ENCODE peak calls at places on chromosomes 2 and 18, in six cellular contexts. One of them, this sample, is unnamed.

GRCh38 chr2:221005338-221005737 is 566.8 kb downstream of the EPHA4 start:
- ATAC-seq in stimulated activated effector memory CD8-positive, alpha-beta T cell treated with anti-CD3 and anti-CD28 coated beads, Interleukin-12 subunit alpha, Interleukin-12 subunit beta, amount 100 ng/mL, for 72 hours: no peak
- ATAC-seq in CD4-positive, alpha-beta T cell: no peak
- ATAC-seq in pancreas: no peak
- ATAC-seq in activated naive CD8-positive, alpha-beta T cell treated with anti-CD3 and anti-CD28 coated beads, Interleukin-2, amount 10 ng/mL, durations not matched to agents 7 days and 5 days: no peak
- ATAC-seq in Right ventricle myocardium superior: no peak
- ATAC-seq in this sample: no peak

GRCh38 chr18:2538844-2539243 is 32.5 kb downstream of the METTL4 start:
- ATAC-seq in activated naive CD8-positive, alpha-beta T cell treated with anti-CD3 and anti-CD28 coated beads, Interleukin-2, amount 10 ng/mL, durations not matched to agents 7 days and 5 days: no peak
- ATAC-seq in Right ventricle myocardium superior: no peak
- ATAC-seq in stimulated activated effector memory CD8-positive, alpha-beta T cell treated with anti-CD3 and anti-CD28 coated beads, Interleukin-12 subunit alpha, Interleukin-12 subunit beta, amount 100 ng/mL, for 72 hours: no peak
- ATAC-seq in CD4-positive, alpha-beta T cell: no peak
- ATAC-seq in pancreas: no peak
- ATAC-seq in this sample: no peak

GRCh38 chr2:85702172-85702571 is 8.0 kb downstream of the GNLY start:
- ATAC-seq in CD4-positive, alpha-beta T cell: no peak
- ATAC-seq in activated naive CD8-positive, alpha-beta T cell treated with anti-CD3 and anti-CD28 coated beads, Interleukin-2, amount 10 ng/mL, durations not matched to agents 7 days and 5 days: no peak
- ATAC-seq in stimulated activated effector memory CD8-positive, alpha-beta T cell treated with anti-CD3 and anti-CD28 coated beads, Interleukin-12 subunit alpha, Interleukin-12 subunit beta, amount 100 ng/mL, for 72 hours: peak; percentile 23
- ATAC-seq in pancreas: no peak
- ATAC-seq in Right ventricle myocardium superior: no peak
- ATAC-seq in this sample: no peak

GRCh38 chr2:30127016-30127893 is 19.6 kb upstream of the YPEL5 start:
- ATAC-seq in activated naive CD8-positive, alpha-beta T cell treated with anti-CD3 and anti-CD28 coated beads, Interleukin-2, amount 10 ng/mL, durations not matched to agents 7 days and 5 days: no peak
- ATAC-seq in stimulated activated effector memory CD8-positive, alpha-beta T cell treated with anti-CD3 and anti-CD28 coated beads, Interleukin-12 subunit alpha, Interleukin-12 subunit beta, amount 100 ng/mL, for 72 hours: no peak
- ATAC-seq in CD4-positive, alpha-beta T cell: no peak
- ATAC-seq in pancreas: peak; percentile 37
- ATAC-seq in Right ventricle myocardium superior: no peak
- ATAC-seq in this sample: peak; percentile 71

GRCh38 chr2:216916956-216917650 is 57.2 kb upstream of the TNP1 start:
- ATAC-seq in stimulated activated effector memory CD8-positive, alpha-beta T cell treated with anti-CD3 and anti-CD28 coated beads, Interleukin-12 subunit alpha, Interleukin-12 subunit beta, amount 100 ng/mL, for 72 hours: no peak
- ATAC-seq in pancreas: no peak
- ATAC-seq in CD4-positive, alpha-beta T cell: no peak
- ATAC-seq in Right ventricle myocardium superior: no peak
- ATAC-seq in activated naive CD8-positive, alpha-beta T cell treated with anti-CD3 and anti-CD28 coated beads, Interleukin-2, amount 10 ng/mL, durations not matched to agents 7 days and 5 days: no peak
- ATAC-seq in this sample: no peak

GRCh38 chr18:22572321-22572720 is 154.6 kb upstream of the CTAGE1 start:
- ATAC-seq in CD4-positive, alpha-beta T cell: no peak
- ATAC-seq in stimulated activated effector memory CD8-positive, alpha-beta T cell treated with anti-CD3 and anti-CD28 coated beads, Interleukin-12 subunit alpha, Interleukin-12 subunit beta, amount 100 ng/mL, for 72 hours: no peak
- ATAC-seq in activated naive CD8-positive, alpha-beta T cell treated with anti-CD3 and anti-CD28 coated beads, Interleukin-2, amount 10 ng/mL, durations not matched to agents 7 days and 5 days: no peak
- ATAC-seq in pancreas: no peak
- ATAC-seq in Right ventricle myocardium superior: no peak
- ATAC-seq in this sample: no peak

GRCh38 chr2:43161650-43162542 is 64.5 kb downstream of the ZFP36L2 start:
- ATAC-seq in Right ventricle myocardium superior: peak; percentile 16
- ATAC-seq in stimulated activated effector memory CD8-positive, alpha-beta T cell treated with anti-CD3 and anti-CD28 coated beads, Interleukin-12 subunit alpha, Interleukin-12 subunit beta, amount 100 ng/mL, for 72 hours: no peak
- ATAC-seq in CD4-positive, alpha-beta T cell: no peak
- ATAC-seq in pancreas: peak; percentile 35
- ATAC-seq in activated naive CD8-positive, alpha-beta T cell treated with anti-CD3 and anti-CD28 coated beads, Interleukin-2, amount 10 ng/mL, durations not matched to agents 7 days and 5 days: no peak
- ATAC-seq in this sample: no peak

GRCh38 chr2:68689553-68690537 is 44.8 kb upstream of the ARHGAP25 start:
- ATAC-seq in Right ventricle myocardium superior: peak; percentile 34
- ATAC-seq in activated naive CD8-positive, alpha-beta T cell treated with anti-CD3 and anti-CD28 coated beads, Interleukin-2, amount 10 ng/mL, durations not matched to agents 7 days and 5 days: peak; percentile 47
- ATAC-seq in CD4-positive, alpha-beta T cell: no peak
- ATAC-seq in pancreas: no peak
- ATAC-seq in stimulated activated effector memory CD8-positive, alpha-beta T cell treated with anti-CD3 and anti-CD28 coated beads, Interleukin-12 subunit alpha, Interleukin-12 subunit beta, amount 100 ng/mL, for 72 hours: peak; percentile 64
- ATAC-seq in this sample: no peak

GRCh38 chr18:37537868-37538525 is 27.6 kb downstream of the CELF4 start:
- ATAC-seq in CD4-positive, alpha-beta T cell: no peak
- ATAC-seq in pancreas: peak; percentile 93
- ATAC-seq in activated naive CD8-positive, alpha-beta T cell treated with anti-CD3 and anti-CD28 coated beads, Interleukin-2, amount 10 ng/mL, durations not matched to agents 7 days and 5 days: peak; percentile 60
- ATAC-seq in stimulated activated effector memory CD8-positive, alpha-beta T cell treated with anti-CD3 and anti-CD28 coated beads, Interleukin-12 subunit alpha, Interleukin-12 subunit beta, amount 100 ng/mL, for 72 hours: peak; percentile 46
- ATAC-seq in Right ventricle myocardium superior: peak; percentile 93
- ATAC-seq in this sample: peak; percentile 79

GRCh38 chr2:215664847-215665525 is 229.1 kb upstream of the FN1 start:
- ATAC-seq in activated naive CD8-positive, alpha-beta T cell treated with anti-CD3 and anti-CD28 coated beads, Interleukin-2, amount 10 ng/mL, durations not matched to agents 7 days and 5 days: no peak
- ATAC-seq in CD4-positive, alpha-beta T cell: no peak
- ATAC-seq in Right ventricle myocardium superior: peak; percentile 23
- ATAC-seq in stimulated activated effector memory CD8-positive, alpha-beta T cell treated with anti-CD3 and anti-CD28 coated beads, Interleukin-12 subunit alpha, Interleukin-12 subunit beta, amount 100 ng/mL, for 72 hours: peak; percentile 63
- ATAC-seq in pancreas: no peak
- ATAC-seq in this sample: peak; percentile 59

GRCh38 chr2:106536490-106536889 is 49.3 kb downstream of the CD8B2 start:
- ATAC-seq in CD4-positive, alpha-beta T cell: no peak
- ATAC-seq in pancreas: no peak
- ATAC-seq in stimulated activated effector memory CD8-positive, alpha-beta T cell treated with anti-CD3 and anti-CD28 coated beads, Interleukin-12 subunit alpha, Interleukin-12 subunit beta, amount 100 ng/mL, for 72 hours: peak; percentile 41
- ATAC-seq in activated naive CD8-positive, alpha-beta T cell treated with anti-CD3 and anti-CD28 coated beads, Interleukin-2, amount 10 ng/mL, durations not matched to agents 7 days and 5 days: no peak
- ATAC-seq in Right ventricle myocardium superior: no peak
- ATAC-seq in this sample: no peak

GRCh38 chr18:21262979-21263378 is 20.9 kb downstream of the GREB1L start:
- ATAC-seq in pancreas: no peak
- ATAC-seq in activated naive CD8-positive, alpha-beta T cell treated with anti-CD3 and anti-CD28 coated beads, Interleukin-2, amount 10 ng/mL, durations not matched to agents 7 days and 5 days: no peak
- ATAC-seq in Right ventricle myocardium superior: no peak
- ATAC-seq in stimulated activated effector memory CD8-positive, alpha-beta T cell treated with anti-CD3 and anti-CD28 coated beads, Interleukin-12 subunit alpha, Interleukin-12 subunit beta, amount 100 ng/mL, for 72 hours: no peak
- ATAC-seq in CD4-positive, alpha-beta T cell: no peak
- ATAC-seq in this sample: no peak

GRCh38 chr2:150027164-150027563 is 439.6 kb upstream of the MMADHC start:
- ATAC-seq in pancreas: no peak
- ATAC-seq in activated naive CD8-positive, alpha-beta T cell treated with anti-CD3 and anti-CD28 coated beads, Interleukin-2, amount 10 ng/mL, durations not matched to agents 7 days and 5 days: no peak
- ATAC-seq in CD4-positive, alpha-beta T cell: no peak
- ATAC-seq in stimulated activated effector memory CD8-positive, alpha-beta T cell treated with anti-CD3 and anti-CD28 coated beads, Interleukin-12 subunit alpha, Interleukin-12 subunit beta, amount 100 ng/mL, for 72 hours: no peak
- ATAC-seq in Right ventricle myocardium superior: no peak
- ATAC-seq in this sample: no peak

GRCh38 chr2:69062307-69062706 is 49.3 kb downstream of the ANTXR1 start:
- ATAC-seq in activated naive CD8-positive, alpha-beta T cell treated with anti-CD3 and anti-CD28 coated beads, Interleukin-2, amount 10 ng/mL, durations not matched to agents 7 days and 5 days: no peak
- ATAC-seq in CD4-positive, alpha-beta T cell: no peak
- ATAC-seq in pancreas: peak; percentile 34
- ATAC-seq in Right ventricle myocardium superior: no peak
- ATAC-seq in stimulated activated effector memory CD8-positive, alpha-beta T cell treated with anti-CD3 and anti-CD28 coated beads, Interleukin-12 subunit alpha, Interleukin-12 subunit beta, amount 100 ng/mL, for 72 hours: no peak
- ATAC-seq in this sample: no peak

GRCh38 chr2:119423041-119423440 is 8.6 kb upstream of the TMEM37 start:
- ATAC-seq in stimulated activated effector memory CD8-positive, alpha-beta T cell treated with anti-CD3 and anti-CD28 coated beads, Interleukin-12 subunit alpha, Interleukin-12 subunit beta, amount 100 ng/mL, for 72 hours: no peak
- ATAC-seq in activated naive CD8-positive, alpha-beta T cell treated with anti-CD3 and anti-CD28 coated beads, Interleukin-2, amount 10 ng/mL, durations not matched to agents 7 days and 5 days: no peak
- ATAC-seq in CD4-positive, alpha-beta T cell: no peak
- ATAC-seq in Right ventricle myocardium superior: no peak
- ATAC-seq in pancreas: no peak
- ATAC-seq in this sample: peak; percentile 64

GRCh38 chr2:16114836-16115235 is 174.5 kb downstream of the MYCN start:
- ATAC-seq in Right ventricle myocardium superior: no peak
- ATAC-seq in activated naive CD8-positive, alpha-beta T cell treated with anti-CD3 and anti-CD28 coated beads, Interleukin-2, amount 10 ng/mL, durations not matched to agents 7 days and 5 days: no peak
- ATAC-seq in pancreas: peak; percentile 54
- ATAC-seq in stimulated activated effector memory CD8-positive, alpha-beta T cell treated with anti-CD3 and anti-CD28 coated beads, Interleukin-12 subunit alpha, Interleukin-12 subunit beta, amount 100 ng/mL, for 72 hours: no peak
- ATAC-seq in CD4-positive, alpha-beta T cell: no peak
- ATAC-seq in this sample: no peak

GRCh38 chr2:107936427-107937359 is 49.6 kb upstream of the SLC5A7 start:
- ATAC-seq in activated naive CD8-positive, alpha-beta T cell treated with anti-CD3 and anti-CD28 coated beads, Interleukin-2, amount 10 ng/mL, durations not matched to agents 7 days and 5 days: no peak
- ATAC-seq in CD4-positive, alpha-beta T cell: no peak
- ATAC-seq in Right ventricle myocardium superior: no peak
- ATAC-seq in stimulated activated effector memory CD8-positive, alpha-beta T cell treated with anti-CD3 and anti-CD28 coated beads, Interleukin-12 subunit alpha, Interleukin-12 subunit beta, amount 100 ng/mL, for 72 hours: no peak
- ATAC-seq in pancreas: no peak
- ATAC-seq in this sample: no peak

GRCh38 chr2:9800975-9801723 is 42.1 kb upstream of the TAF1B start:
- ATAC-seq in activated naive CD8-positive, alpha-beta T cell treated with anti-CD3 and anti-CD28 coated beads, Interleukin-2, amount 10 ng/mL, durations not matched to agents 7 days and 5 days: no peak
- ATAC-seq in Right ventricle myocardium superior: no peak
- ATAC-seq in CD4-positive, alpha-beta T cell: peak; percentile 65
- ATAC-seq in pancreas: no peak
- ATAC-seq in stimulated activated effector memory CD8-positive, alpha-beta T cell treated with anti-CD3 and anti-CD28 coated beads, Interleukin-12 subunit alpha, Interleukin-12 subunit beta, amount 100 ng/mL, for 72 hours: peak; percentile 86
- ATAC-seq in this sample: peak; percentile 82

GRCh38 chr2:24492283-24493272 is 1.5 kb downstream of the NCOA1 start:
- ATAC-seq in stimulated activated effector memory CD8-positive, alpha-beta T cell treated with anti-CD3 and anti-CD28 coated beads, Interleukin-12 subunit alpha, Interleukin-12 subunit beta, amount 100 ng/mL, for 72 hours: no peak
- ATAC-seq in pancreas: peak; percentile 11
- ATAC-seq in CD4-positive, alpha-beta T cell: no peak
- ATAC-seq in Right ventricle myocardium superior: peak; percentile 16
- ATAC-seq in activated naive CD8-positive, alpha-beta T cell treated with anti-CD3 and anti-CD28 coated beads, Interleukin-2, amount 10 ng/mL, durations not matched to agents 7 days and 5 days: no peak
- ATAC-seq in this sample: no peak

GRCh38 chr2:127001751-127002150 is 103.1 kb downstream of the TEX51 start:
- ATAC-seq in CD4-positive, alpha-beta T cell: no peak
- ATAC-seq in activated naive CD8-positive, alpha-beta T cell treated with anti-CD3 and anti-CD28 coated beads, Interleukin-2, amount 10 ng/mL, durations not matched to agents 7 days and 5 days: no peak
- ATAC-seq in Right ventricle myocardium superior: no peak
- ATAC-seq in pancreas: no peak
- ATAC-seq in stimulated activated effector memory CD8-positive, alpha-beta T cell treated with anti-CD3 and anti-CD28 coated beads, Interleukin-12 subunit alpha, Interleukin-12 subunit beta, amount 100 ng/mL, for 72 hours: no peak
- ATAC-seq in this sample: no peak

GRCh38 chr2:224666951-224667553 is 49.1 kb downstream of the CCDC195 start:
- ATAC-seq in Right ventricle myocardium superior: no peak
- ATAC-seq in activated naive CD8-positive, alpha-beta T cell treated with anti-CD3 and anti-CD28 coated beads, Interleukin-2, amount 10 ng/mL, durations not matched to agents 7 days and 5 days: no peak
- ATAC-seq in stimulated activated effector memory CD8-positive, alpha-beta T cell treated with anti-CD3 and anti-CD28 coated beads, Interleukin-12 subunit alpha, Interleukin-12 subunit beta, amount 100 ng/mL, for 72 hours: peak; percentile 39
- ATAC-seq in CD4-positive, alpha-beta T cell: no peak
- ATAC-seq in pancreas: no peak
- ATAC-seq in this sample: no peak

GRCh38 chr2:23480991-23481797 is 96.2 kb downstream of the KLHL29 start:
- ATAC-seq in CD4-positive, alpha-beta T cell: no peak
- ATAC-seq in Right ventricle myocardium superior: no peak
- ATAC-seq in pancreas: peak; percentile 72
- ATAC-seq in activated naive CD8-positive, alpha-beta T cell treated with anti-CD3 and anti-CD28 coated beads, Interleukin-2, amount 10 ng/mL, durations not matched to agents 7 days and 5 days: no peak
- ATAC-seq in stimulated activated effector memory CD8-positive, alpha-beta T cell treated with anti-CD3 and anti-CD28 coated beads, Interleukin-12 subunit alpha, Interleukin-12 subunit beta, amount 100 ng/mL, for 72 hours: no peak
- ATAC-seq in this sample: peak; percentile 70

GRCh38 chr2:161556440-161556839 is 67.8 kb upstream of the SLC4A10 start:
- ATAC-seq in CD4-positive, alpha-beta T cell: no peak
- ATAC-seq in stimulated activated effector memory CD8-positive, alpha-beta T cell treated with anti-CD3 and anti-CD28 coated beads, Interleukin-12 subunit alpha, Interleukin-12 subunit beta, amount 100 ng/mL, for 72 hours: no peak
- ATAC-seq in Right ventricle myocardium superior: no peak
- ATAC-seq in pancreas: no peak
- ATAC-seq in activated naive CD8-positive, alpha-beta T cell treated with anti-CD3 and anti-CD28 coated beads, Interleukin-2, amount 10 ng/mL, durations not matched to agents 7 days and 5 days: no peak
- ATAC-seq in this sample: no peak

GRCh38 chr2:239291505-239292350 is 109.1 kb downstream of the HDAC4 start:
- ATAC-seq in stimulated activated effector memory CD8-positive, alpha-beta T cell treated with anti-CD3 and anti-CD28 coated beads, Interleukin-12 subunit alpha, Interleukin-12 subunit beta, amount 100 ng/mL, for 72 hours: no peak
- ATAC-seq in pancreas: no peak
- ATAC-seq in CD4-positive, alpha-beta T cell: no peak
- ATAC-seq in activated naive CD8-positive, alpha-beta T cell treated with anti-CD3 and anti-CD28 coated beads, Interleukin-2, amount 10 ng/mL, durations not matched to agents 7 days and 5 days: no peak
- ATAC-seq in Right ventricle myocardium superior: peak; percentile 13
- ATAC-seq in this sample: no peak

GRCh38 chr2:212898011-212898410 is 253.4 kb downstream of the IKZF2 start:
- ATAC-seq in pancreas: no peak
- ATAC-seq in activated naive CD8-positive, alpha-beta T cell treated with anti-CD3 and anti-CD28 coated beads, Interleukin-2, amount 10 ng/mL, durations not matched to agents 7 days and 5 days: no peak
- ATAC-seq in stimulated activated effector memory CD8-positive, alpha-beta T cell treated with anti-CD3 and anti-CD28 coated beads, Interleukin-12 subunit alpha, Interleukin-12 subunit beta, amount 100 ng/mL, for 72 hours: no peak
- ATAC-seq in Right ventricle myocardium superior: no peak
- ATAC-seq in CD4-positive, alpha-beta T cell: no peak
- ATAC-seq in this sample: no peak